ENCODE peak calls at places on chromosomes 1 and 21, in five cellular contexts. One of them, this sample, is unnamed.

GRCh38 chr1:219917851-219918466 is 10.4 kb downstream of the SLC30A10 start:
- DNase-seq in hippocampal formation: no peak
- DNase-seq in heart right ventricle: no peak
- DNase-seq in IMR-90: no peak
- DNase-seq in cardiac fibroblast: peak
- DNase-seq in this sample: no peak

GRCh38 chr1:26126321-26127084 is 14.9 kb downstream of the PDIK1L start:
- DNase-seq in IMR-90: peak
- DNase-seq in hippocampal formation: no peak
- DNase-seq in heart right ventricle: no peak
- DNase-seq in cardiac fibroblast: peak
- DNase-seq in this sample: peak

GRCh38 chr1:32509939-32510338 is 29.3 kb upstream of the ZBTB8A start:
- DNase-seq in hippocampal formation: no peak
- DNase-seq in heart right ventricle: no peak
- DNase-seq in cardiac fibroblast: no peak
- DNase-seq in IMR-90: no peak
- DNase-seq in this sample: no peak

GRCh38 chr1:9910080-9910424 is at the start of gene CTNNBIP1:
- DNase-seq in heart right ventricle: no peak
- DNase-seq in cardiac fibroblast: no peak
- DNase-seq in hippocampal formation: peak
- DNase-seq in IMR-90: no peak
- DNase-seq in this sample: no peak

GRCh38 chr1:186325239-186325638 is 49.8 kb downstream of the TPR start:
- DNase-seq in cardiac fibroblast: peak
- DNase-seq in hippocampal formation: no peak
- DNase-seq in IMR-90: peak
- DNase-seq in heart right ventricle: no peak
- DNase-seq in this sample: peak

GRCh38 chr1:10530281-10530740 is 55.6 kb downstream of the PEX14 start:
- DNase-seq in heart right ventricle: no peak
- DNase-seq in hippocampal formation: no peak
- DNase-seq in IMR-90: peak
- DNase-seq in cardiac fibroblast: no peak
- DNase-seq in this sample: peak

GRCh38 chr1:155978325-155978972 is at the start of gene ARHGEF2:
- DNase-seq in heart right ventricle: peak
- DNase-seq in IMR-90: peak
- DNase-seq in cardiac fibroblast: peak
- DNase-seq in hippocampal formation: no peak
- DNase-seq in this sample: peak

GRCh38 chr1:3717041-3717714 is 35.1 kb upstream of the CCDC27 start:
- DNase-seq in heart right ventricle: no peak
- DNase-seq in hippocampal formation: no peak
- DNase-seq in cardiac fibroblast: no peak
- DNase-seq in IMR-90: no peak
- DNase-seq in this sample: no peak

GRCh38 chr1:212540031-212540430 is 68.5 kb upstream of the ATF3 start:
- DNase-seq in cardiac fibroblast: no peak
- DNase-seq in hippocampal formation: peak
- DNase-seq in heart right ventricle: no peak
- DNase-seq in IMR-90: no peak
- DNase-seq in this sample: no peak

GRCh38 chr1:6059866-6060265 is 14.2 kb downstream of the KCNAB2 start:
- DNase-seq in IMR-90: no peak
- DNase-seq in heart right ventricle: no peak
- DNase-seq in hippocampal formation: no peak
- DNase-seq in cardiac fibroblast: no peak
- DNase-seq in this sample: no peak

GRCh38 chr1:60984066-60984799 is 98.1 kb upstream of the NFIA start:
- DNase-seq in hippocampal formation: no peak
- DNase-seq in heart right ventricle: peak
- DNase-seq in cardiac fibroblast: peak
- DNase-seq in IMR-90: peak
- DNase-seq in this sample: peak

GRCh38 chr1:93033029-93033428 is 46.1 kb upstream of the MTF2 start:
- DNase-seq in hippocampal formation: no peak
- DNase-seq in heart right ventricle: no peak
- DNase-seq in IMR-90: no peak
- DNase-seq in cardiac fibroblast: peak
- DNase-seq in this sample: no peak

GRCh38 chr1:206633708-206634121 is 1.6 kb upstream of the DYRK3 start:
- DNase-seq in IMR-90: peak
- DNase-seq in heart right ventricle: no peak
- DNase-seq in cardiac fibroblast: peak
- DNase-seq in hippocampal formation: no peak
- DNase-seq in this sample: peak

GRCh38 chr1:166603296-166603695 is 236.0 kb upstream of the POGK start:
- DNase-seq in IMR-90: no peak
- DNase-seq in heart right ventricle: no peak
- DNase-seq in cardiac fibroblast: no peak
- DNase-seq in hippocampal formation: no peak
- DNase-seq in this sample: no peak

GRCh38 chr1:201122321-201123017 is 4.5 kb downstream of the ASCL5 start:
- DNase-seq in heart right ventricle: no peak
- DNase-seq in IMR-90: no peak
- DNase-seq in cardiac fibroblast: no peak
- DNase-seq in hippocampal formation: no peak
- DNase-seq in this sample: no peak

GRCh38 chr1:159211331-159212136 is 6.9 kb downstream of the ACKR1 start:
- DNase-seq in cardiac fibroblast: peak
- DNase-seq in hippocampal formation: peak
- DNase-seq in IMR-90: peak
- DNase-seq in heart right ventricle: no peak
- DNase-seq in this sample: peak

GRCh38 chr1:12554521-12555305 is 63.3 kb downstream of the DHRS3 start:
- DNase-seq in IMR-90: no peak
- DNase-seq in cardiac fibroblast: no peak
- DNase-seq in hippocampal formation: no peak
- DNase-seq in heart right ventricle: no peak
- DNase-seq in this sample: no peak

GRCh38 chr21:42678118-42678430 is 24.7 kb downstream of the PDE9A start:
- DNase-seq in IMR-90: no peak
- DNase-seq in hippocampal formation: no peak
- DNase-seq in cardiac fibroblast: no peak
- DNase-seq in heart right ventricle: no peak
- DNase-seq in this sample: no peak

GRCh38 chr1:22830131-22830566 is 119.5 kb downstream of the EPHB2 start:
- DNase-seq in heart right ventricle: no peak
- DNase-seq in cardiac fibroblast: no peak
- DNase-seq in IMR-90: no peak
- DNase-seq in hippocampal formation: peak
- DNase-seq in this sample: no peak

GRCh38 chr1:6166221-6166620 is 13.9 kb downstream of the CHD5 start:
- DNase-seq in cardiac fibroblast: no peak
- DNase-seq in heart right ventricle: no peak
- DNase-seq in IMR-90: no peak
- DNase-seq in hippocampal formation: no peak
- DNase-seq in this sample: no peak

GRCh38 chr1:110205591-110206155 is 4.4 kb upstream of the KCNC4 start:
- DNase-seq in IMR-90: no peak
- DNase-seq in hippocampal formation: no peak
- DNase-seq in heart right ventricle: no peak
- DNase-seq in cardiac fibroblast: no peak
- DNase-seq in this sample: no peak

GRCh38 chr1:156387899-156388813 is 19.1 kb downstream of the RHBG start:
- DNase-seq in hippocampal formation: peak
- DNase-seq in heart right ventricle: no peak
- DNase-seq in cardiac fibroblast: no peak
- DNase-seq in IMR-90: no peak
- DNase-seq in this sample: no peak

GRCh38 chr1:57868895-57869294 is 445.0 kb upstream of the DAB1 start:
- DNase-seq in IMR-90: no peak
- DNase-seq in heart right ventricle: no peak
- DNase-seq in cardiac fibroblast: no peak
- DNase-seq in hippocampal formation: no peak
- DNase-seq in this sample: no peak

GRCh38 chr1:167797005-167797404 is 75.2 kb downstream of the MPZL1 start:
- DNase-seq in cardiac fibroblast: peak
- DNase-seq in hippocampal formation: peak
- DNase-seq in IMR-90: peak
- DNase-seq in heart right ventricle: peak
- DNase-seq in this sample: peak

GRCh38 chr1:36760081-36760480 is 274.2 kb downstream of the GRIK3 start:
- DNase-seq in hippocampal formation: no peak
- DNase-seq in heart right ventricle: no peak
- DNase-seq in cardiac fibroblast: no peak
- DNase-seq in IMR-90: no peak
- DNase-seq in this sample: no peak

GRCh38 chr1:206741142-206741701 is 29.4 kb upstream of the IL19 start:
- DNase-seq in cardiac fibroblast: no peak
- DNase-seq in IMR-90: no peak
- DNase-seq in heart right ventricle: no peak
- DNase-seq in hippocampal formation: no peak
- DNase-seq in this sample: no peak

GRCh38 chr1:22845536-22845935 is 127.1 kb downstream of the LACTBL1 start:
- DNase-seq in cardiac fibroblast: no peak
- DNase-seq in heart right ventricle: no peak
- DNase-seq in IMR-90: no peak
- DNase-seq in hippocampal formation: no peak
- DNase-seq in this sample: peak

GRCh38 chr1:183291802-183292515 is 105.9 kb downstream of the LAMC2 start:
- DNase-seq in cardiac fibroblast: peak
- DNase-seq in IMR-90: peak
- DNase-seq in heart right ventricle: no peak
- DNase-seq in hippocampal formation: no peak
- DNase-seq in this sample: no peak

GRCh38 chr1:11879311-11880180 is 20.8 kb upstream of the NPPB start:
- DNase-seq in heart right ventricle: no peak
- DNase-seq in IMR-90: no peak
- DNase-seq in hippocampal formation: no peak
- DNase-seq in cardiac fibroblast: no peak
- DNase-seq in this sample: no peak

GRCh38 chr1:183633676-183634343 is 1.8 kb downstream of the ARPC5 start:
- DNase-seq in heart right ventricle: no peak
- DNase-seq in hippocampal formation: peak
- DNase-seq in cardiac fibroblast: peak
- DNase-seq in IMR-90: peak
- DNase-seq in this sample: peak

GRCh38 chr1:53484705-53485477 is 25.7 kb downstream of the DMRTB1 start:
- DNase-seq in IMR-90: no peak
- DNase-seq in hippocampal formation: no peak
- DNase-seq in cardiac fibroblast: no peak
- DNase-seq in heart right ventricle: no peak
- DNase-seq in this sample: no peak

GRCh38 chr1:200972985-200973742 is 50.4 kb downstream of the KIF21B start:
- DNase-seq in heart right ventricle: no peak
- DNase-seq in hippocampal formation: no peak
- DNase-seq in IMR-90: no peak
- DNase-seq in cardiac fibroblast: no peak
- DNase-seq in this sample: no peak

GRCh38 chr1:53600486-53600885 is 138.5 kb downstream of the GLIS1 start:
- DNase-seq in cardiac fibroblast: no peak
- DNase-seq in heart right ventricle: no peak
- DNase-seq in IMR-90: no peak
- DNase-seq in hippocampal formation: no peak
- DNase-seq in this sample: no peak

GRCh38 chr1:235857756-235858155 is 8.9 kb downstream of the LYST start:
- DNase-seq in heart right ventricle: no peak
- DNase-seq in cardiac fibroblast: no peak
- DNase-seq in hippocampal formation: no peak
- DNase-seq in IMR-90: no peak
- DNase-seq in this sample: no peak

GRCh38 chr1:19169642-19170041 is 40.4 kb downstream of the UBR4 start:
- DNase-seq in cardiac fibroblast: peak
- DNase-seq in hippocampal formation: peak
- DNase-seq in heart right ventricle: no peak
- DNase-seq in IMR-90: peak
- DNase-seq in this sample: peak

GRCh38 chr1:237146247-237146646 is 104.3 kb downstream of the RYR2 start:
- DNase-seq in heart right ventricle: peak
- DNase-seq in cardiac fibroblast: no peak
- DNase-seq in IMR-90: peak
- DNase-seq in hippocampal formation: no peak
- DNase-seq in this sample: peak

GRCh38 chr1:168468042-168468809 is 75.6 kb downstream of the XCL2 start:
- DNase-seq in heart right ventricle: no peak
- DNase-seq in hippocampal formation: no peak
- DNase-seq in IMR-90: no peak
- DNase-seq in cardiac fibroblast: no peak
- DNase-seq in this sample: no peak

GRCh38 chr1:21814241-21814918 is 2.3 kb downstream of the LDLRAD2 start:
- DNase-seq in heart right ventricle: no peak
- DNase-seq in hippocampal formation: no peak
- DNase-seq in IMR-90: no peak
- DNase-seq in cardiac fibroblast: no peak
- DNase-seq in this sample: peak

GRCh38 chr1:3333903-3334302 is 120.6 kb upstream of the ARHGEF16 start:
- DNase-seq in heart right ventricle: no peak
- DNase-seq in IMR-90: no peak
- DNase-seq in hippocampal formation: peak
- DNase-seq in cardiac fibroblast: no peak
- DNase-seq in this sample: no peak

GRCh38 chr1:74824497-74825107 is 91.7 kb downstream of the TYW3 start:
- DNase-seq in cardiac fibroblast: no peak
- DNase-seq in hippocampal formation: no peak
- DNase-seq in IMR-90: no peak
- DNase-seq in heart right ventricle: no peak
- DNase-seq in this sample: no peak